ENCODE peak calls at places on chromosomes 1 and 21, in four cellular contexts. U is neural progenitor cell, V is B cell, J is left ventricle myocardium inferior. Q is an unnamed sample.

GRCh38 chr1:189205863-189206262 is 1271.8 kb downstream of the BRINP3 start:
- DNase-seq in U (no peak), V (no peak), J (no peak), Q (no peak)

GRCh38 chr1:171794085-171794484 is 12.6 kb downstream of the METTL13 start:
- DNase-seq in U (no peak), V (no peak), J (no peak), Q (no peak)

GRCh38 chr21:16588433-16588860 is 858.7 kb downstream of the USP25 start:
- DNase-seq in U (peak), V (no peak), J (peak), Q (peak)

GRCh38 chr1:159067699-159068621 is 8.6 kb downstream of the AIM2 start:
- DNase-seq in U (no peak), V (peak), J (no peak), Q (no peak)

GRCh38 chr1:90220941-90221693 is 226.2 kb downstream of the ZNF326 start:
- DNase-seq in U (no peak), V (no peak), J (no peak), Q (no peak)

GRCh38 chr1:2091611-2092604 is 41.7 kb downstream of the PRKCZ start:
- DNase-seq in U (peak), V (peak), J (peak), Q (no peak)

GRCh38 chr1:248849152-248849551 is 9.7 kb downstream of the ZNF692 start:
- DNase-seq in U (no peak), V (no peak), J (no peak), Q (no peak)

GRCh38 chr1:246803891-246804290 is 79.7 kb downstream of the SCCPDH start:
- DNase-seq in U (no peak), V (no peak), J (no peak), Q (no peak)

GRCh38 chr1:69569281-69569970 is 1.7 kb downstream of the LRRC7 start:
- DNase-seq in U (peak), V (no peak), J (no peak), Q (no peak)

GRCh38 chr1:200379431-200379755 is 30.4 kb downstream of the ZNF281 start:
- DNase-seq in U (no peak), V (no peak), J (no peak), Q (peak)

GRCh38 chr21:14836950-14837349 is 227.8 kb downstream of the NRIP1 start:
- DNase-seq in U (no peak), V (no peak), J (no peak), Q (no peak)

GRCh38 chr1:150311762-150312161 is 9.6 kb upstream of the PRPF3 start:
- DNase-seq in U (no peak), V (no peak), J (no peak), Q (no peak)

GRCh38 chr1:108643492-108644333 is 17.2 kb downstream of the HENMT1 start:
- DNase-seq in U (peak), V (peak), J (no peak), Q (peak)

GRCh38 chr21:46036696-46037337 is 55.2 kb downstream of the COL6A1 start:
- DNase-seq in U (no peak), V (no peak), J (no peak), Q (no peak)

GRCh38 chr1:85502171-85502570 is 37.2 kb upstream of the DDAH1 start:
- DNase-seq in U (no peak), V (no peak), J (no peak), Q (no peak)

GRCh38 chr1:217363319-217363718 is 267.6 kb downstream of the GPATCH2 start:
- DNase-seq in U (no peak), V (no peak), J (no peak), Q (no peak)

GRCh38 chr1:99650773-99651437 is 5.0 kb downstream of the PALMD start:
- DNase-seq in U (peak), V (no peak), J (no peak), Q (no peak)

GRCh38 chr1:115671176-115672062 is 29.6 kb downstream of the VANGL1 start:
- DNase-seq in U (no peak), V (no peak), J (no peak), Q (no peak)
- TF ChIP-seq CTCF in U (no peak), V (no peak), J (no peak), Q (no peak)

GRCh38 chr1:14878124-14878523 is 275.4 kb upstream of the TMEM51 start:
- DNase-seq in U (no peak), V (no peak), J (no peak), Q (no peak)
- TF ChIP-seq CTCF in U (no peak), V (no peak), J (no peak), Q (no peak)

GRCh38 chr21:31142600-31142999 is 104.3 kb upstream of the KRTAP19-8 start:
- DNase-seq in U (peak), V (no peak), J (no peak), Q (no peak)
- TF ChIP-seq CTCF in U (peak), V (no peak), J (no peak), Q (no peak)

GRCh38 chr1:8443558-8444194 is 125.8 kb downstream of the SLC45A1 start:
- DNase-seq in U (peak), V (no peak), J (no peak), Q (no peak)
- TF ChIP-seq CTCF in U (peak), V (no peak), J (peak), Q (peak)

DNA sequence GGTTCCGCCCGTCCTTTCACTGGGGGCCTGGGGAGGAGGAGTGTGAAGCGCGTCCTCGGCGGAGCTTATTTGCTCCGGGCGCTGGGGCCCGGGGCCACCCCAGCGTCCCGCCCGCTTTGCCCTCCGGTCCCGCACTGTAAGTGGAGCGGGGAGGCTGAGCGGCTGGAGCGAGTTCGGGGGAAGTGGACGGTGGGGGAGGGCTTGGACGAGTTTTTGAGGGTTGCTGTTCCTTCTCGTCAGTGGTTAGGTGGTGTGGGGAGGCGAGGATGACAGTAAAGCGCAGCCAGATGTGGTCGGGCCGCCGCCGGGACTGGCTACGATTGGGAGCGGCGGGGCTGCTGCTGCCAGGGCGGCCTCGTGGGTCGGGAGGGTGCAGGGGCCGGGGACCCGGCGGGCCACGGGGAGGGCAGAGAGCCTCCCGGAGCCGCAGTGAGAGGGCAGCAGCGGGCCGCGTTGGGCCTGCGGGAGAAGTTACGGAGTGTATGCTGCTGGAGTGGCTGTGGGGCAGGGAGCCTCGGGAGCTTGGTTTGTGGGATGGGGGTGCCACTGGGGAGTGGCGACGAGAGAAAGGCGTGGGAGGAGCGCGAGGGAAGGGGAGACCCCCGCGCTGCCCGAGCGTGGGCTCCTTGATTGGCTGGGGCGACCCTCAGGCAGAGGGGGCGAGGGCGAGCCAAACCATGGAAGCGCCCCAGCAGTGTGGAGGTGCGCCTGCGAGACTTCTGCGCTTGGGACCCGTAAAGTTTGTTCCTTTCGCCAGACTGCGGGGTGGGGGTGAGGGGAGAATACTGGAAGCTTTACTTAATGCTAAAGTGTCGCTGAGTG is 2.1 kb downstream of the ADGRL2 start:
- DNase-seq in U (peak), V (no peak), J (peak), Q (no peak)
- TF ChIP-seq CTCF in U (peak), V (no peak), J (peak), Q (peak)

DNA sequence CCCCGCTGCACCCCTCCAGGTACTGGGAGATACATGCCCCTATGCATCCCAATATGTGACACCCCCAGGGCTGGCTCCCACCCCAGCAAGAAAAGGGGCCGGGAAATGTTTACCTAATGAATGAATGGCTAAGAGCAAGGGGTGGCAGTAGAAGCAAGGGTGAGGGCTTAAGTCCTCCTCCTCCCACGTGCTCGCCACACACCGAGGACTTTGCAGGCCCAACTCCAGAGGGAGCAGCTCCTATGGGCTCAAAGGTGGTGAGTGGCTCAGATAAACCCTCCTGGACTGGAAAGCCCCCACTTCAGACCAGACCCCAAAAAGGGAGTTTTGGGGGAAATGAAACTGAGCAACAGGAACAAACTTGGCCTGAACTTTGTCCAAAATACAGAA is 11.4 kb downstream of the SLC45A3 start:
- DNase-seq in U (peak), V (peak), J (no peak), Q (no peak)
- TF ChIP-seq CTCF in U (no peak), V (peak), J (no peak), Q (no peak)

GRCh38 chr1:24294757-24295371 is 24.3 kb upstream of the GRHL3 start:
- DNase-seq in U (peak), V (no peak), J (no peak), Q (no peak)
- TF ChIP-seq CTCF in U (peak), V (no peak), J (no peak), Q (no peak)

DNA sequence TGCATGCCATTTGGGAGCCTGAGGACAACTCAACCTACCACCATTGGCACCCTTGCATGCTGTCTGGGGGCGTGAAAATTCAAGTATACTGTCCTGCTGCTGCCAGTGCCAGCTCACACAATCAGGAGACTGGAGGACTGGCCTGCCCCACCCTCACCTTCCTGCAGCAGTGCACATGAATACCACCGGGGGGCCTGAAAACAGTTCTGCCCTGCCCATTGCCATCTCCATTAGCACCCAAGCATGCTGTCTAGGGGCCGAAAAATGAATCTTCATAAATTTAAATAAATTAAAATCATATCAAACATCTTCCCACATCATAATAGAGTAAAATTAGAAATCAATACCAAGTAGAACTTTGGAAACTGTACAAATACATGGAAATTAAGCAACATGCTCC is 322.1 kb upstream of the TMPRSS15 start:
- DNase-seq in U (peak), V (no peak), J (no peak), Q (no peak)
- TF ChIP-seq CTCF in U (peak), V (no peak), J (no peak), Q (no peak)

GRCh38 chr1:19444399-19445021 is 40.8 kb downstream of the CAPZB start:
- DNase-seq in U (no peak), V (no peak), J (no peak), Q (no peak)

GRCh38 chr1:19447550-19447949 is 37.8 kb downstream of the CAPZB start:
- DNase-seq in U (no peak), V (no peak), J (no peak), Q (no peak)

GRCh38 chr1:19443321-19443720 is 42.0 kb downstream of the CAPZB start:
- DNase-seq in U (no peak), V (no peak), J (no peak), Q (no peak)

GRCh38 chr1:19448491-19449439 is 36.6 kb downstream of the CAPZB start:
- DNase-seq in U (no peak), V (no peak), J (peak), Q (peak)

GRCh38 chr1:19445417-19446342 is 39.7 kb downstream of the CAPZB start:
- DNase-seq in U (peak), V (no peak), J (peak), Q (no peak)
- TF ChIP-seq CTCF in U (peak), V (peak), J (peak), Q (peak)

GRCh38 chr1:180863158-180863775 is 49.4 kb upstream of the KIAA1614 start:
- DNase-seq in U (peak), V (no peak), J (no peak), Q (peak)

GRCh38 chr1:180862305-180862704 is 50.4 kb upstream of the KIAA1614 start:
- DNase-seq in U (no peak), V (no peak), J (no peak), Q (no peak)

GRCh38 chr1:180857947-180858768 is 54.5 kb upstream of the KIAA1614 start:
- DNase-seq in U (no peak), V (no peak), J (no peak), Q (no peak)

DNA sequence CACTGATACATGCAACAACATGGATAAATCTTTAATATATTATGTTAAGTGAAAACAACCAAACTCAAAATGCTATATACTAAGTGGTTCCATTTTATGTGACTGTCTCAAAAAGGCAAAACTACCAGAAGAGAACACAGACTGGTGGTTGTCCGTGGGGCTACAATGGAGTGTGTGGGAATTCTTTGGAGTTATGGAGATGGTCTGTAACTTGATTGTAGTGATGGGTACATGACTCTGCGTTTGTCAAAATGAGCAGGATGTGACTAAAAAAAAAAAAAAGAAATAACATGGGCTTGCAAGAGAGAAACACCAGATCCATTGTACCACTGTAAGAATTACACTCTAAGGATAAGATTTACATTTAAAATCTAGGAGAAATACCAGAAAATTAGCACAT is 52.2 kb upstream of the KIAA1614 start:
- DNase-seq in U (no peak), V (no peak), J (no peak), Q (no peak)
- TF ChIP-seq CTCF in U (no peak), V (no peak), J (no peak), Q (no peak)